ENCODE peak calls at places on chromosomes 11 and 22, in nine cellular contexts. U is substantia nigra, P is RWPE1, B is epithelial cell of esophagus, C is NCI-H1694 treated with DMSO at 0.1 percent for 48 hours, X is colonic mucosa, O is AG09319, S is right cardiac atrium, Q is SK-N-DZ. Y is an unnamed sample.

GRCh38 chr11:77171885-77172665 is 44.0 kb downstream of the MYO7A start:
- DNase-seq in X (no peak), C (no peak), U (no peak), P (no peak), S (peak), O (no peak), B (no peak), Q (no peak), Y (peak)

GRCh38 chr22:47049078-47049609 is 286.7 kb downstream of the TBC1D22A start:
- DNase-seq in U (no peak), X (no peak), O (no peak), S (peak), P (peak), C (no peak), Q (no peak), B (no peak), Y (no peak)

GRCh38 chr11:3947084-3947483 is 91.6 kb downstream of the STIM1 start:
- DNase-seq in C (no peak), U (no peak), S (no peak), B (no peak), Q (no peak), X (peak), O (no peak), P (no peak), Y (no peak)

GRCh38 chr22:50445071-50445879 is 29.6 kb downstream of the SBF1 start:
- DNase-seq in O (no peak), C (no peak), Q (no peak), P (no peak), B (no peak), S (peak), U (no peak), X (no peak), Y (no peak)

GRCh38 chr22:18988958-18989357 is 52.9 kb upstream of the PRODH start:
- DNase-seq in S (no peak), P (no peak), Q (no peak), C (no peak), X (no peak), U (no peak), B (no peak), O (no peak), Y (no peak)

GRCh38 chr11:91946397-91947090 is 278.1 kb upstream of the FAT3 start:
- DNase-seq in S (no peak), B (no peak), C (peak), P (no peak), X (no peak), O (no peak), Q (peak), U (no peak), Y (no peak)

GRCh38 chr11:116871248-116871647 is 33.8 kb upstream of the APOA1 start:
- DNase-seq in Q (no peak), X (no peak), P (peak), B (peak), O (no peak), C (no peak), U (no peak), S (no peak), Y (no peak)

GRCh38 chr22:20583471-20583922 is 76.1 kb downstream of the MED15 start:
- DNase-seq in B (no peak), O (no peak), P (no peak), U (no peak), C (no peak), S (peak), Q (no peak), X (no peak), Y (no peak)

GRCh38 chr11:59755701-59756495 is 722 bp downstream of the STX3 start:
- DNase-seq in Q (peak), B (peak), U (peak), X (peak), O (peak), C (no peak), S (peak), P (peak), Y (peak)

GRCh38 chr11:66479741-66480115 is 506 bp upstream of the DPP3 start:
- DNase-seq in Q (no peak), S (no peak), U (no peak), B (peak), O (no peak), C (no peak), X (peak), P (peak), Y (no peak)

GRCh38 chr22:17981497-17981896 is 42.9 kb downstream of the MICAL3 start:
- DNase-seq in U (no peak), C (no peak), S (no peak), O (no peak), B (no peak), Q (no peak), P (no peak), X (no peak), Y (no peak)

GRCh38 chr11:80595011-80595410 is 1154.2 kb upstream of the TENM4 start:
- DNase-seq in C (no peak), X (no peak), O (no peak), S (no peak), U (no peak), Q (no peak), B (peak), P (peak), Y (peak)

GRCh38 chr11:2235588-2236326 is 34.6 kb downstream of the ASCL2 start:
- DNase-seq in U (no peak), C (no peak), O (no peak), P (no peak), S (no peak), B (no peak), Q (no peak), X (no peak), Y (no peak)

GRCh38 chr11:122140535-122140934 is 24.5 kb upstream of the BLID start:
- DNase-seq in C (no peak), U (no peak), P (peak), X (no peak), O (no peak), Q (no peak), B (peak), S (no peak), Y (peak)

GRCh38 chr11:62540804-62541671 is 5.6 kb downstream of the AHNAK start:
- DNase-seq in C (no peak), O (no peak), P (no peak), S (peak), U (no peak), B (no peak), Q (no peak), X (peak), Y (no peak)

GRCh38 chr22:45544588-45545170 is 42.0 kb downstream of the FBLN1 start:
- DNase-seq in O (no peak), B (no peak), C (no peak), U (no peak), X (no peak), Q (no peak), P (no peak), S (peak), Y (no peak)

GRCh38 chr11:74443071-74443864 is 24.1 kb downstream of the KCNE3 start:
- DNase-seq in O (no peak), U (no peak), C (peak), B (peak), X (peak), S (no peak), Q (peak), P (peak), Y (no peak)

GRCh38 chr11:126925321-126926093 is 75.1 kb downstream of the KIRREL3 start:
- DNase-seq in O (no peak), S (no peak), B (peak), Q (no peak), C (peak), P (no peak), U (no peak), X (no peak), Y (no peak)

GRCh38 chr11:61682093-61682732 is 2.0 kb downstream of the DAGLA start:
- DNase-seq in Q (peak), C (no peak), P (no peak), U (no peak), B (no peak), S (peak), X (peak), O (no peak), Y (no peak)

GRCh38 chr11:93820085-93820710 is 30.2 kb downstream of the VSTM5 start:
- DNase-seq in B (no peak), P (no peak), S (no peak), C (peak), U (no peak), O (no peak), Q (no peak), X (no peak), Y (no peak)

GRCh38 chr11:112795896-112796686 is 165.1 kb upstream of the NCAM1 start:
- DNase-seq in C (no peak), O (no peak), S (peak), Q (no peak), U (no peak), B (no peak), P (no peak), X (no peak), Y (no peak)

GRCh38 chr11:102253018-102253775 is 64.1 kb upstream of the BIRC3 start:
- DNase-seq in S (no peak), O (no peak), B (peak), U (no peak), Q (no peak), P (no peak), C (no peak), X (peak), Y (no peak)

GRCh38 chr11:65215441-65216076 is 33.8 kb downstream of the CAPN1 start:
- DNase-seq in O (no peak), X (no peak), Q (no peak), C (no peak), U (no peak), S (no peak), P (no peak), B (peak), Y (no peak)

GRCh38 chr11:101453682-101454081 is 130.1 kb downstream of the TRPC6 start:
- DNase-seq in B (peak), Q (no peak), U (no peak), X (no peak), S (no peak), C (no peak), O (no peak), P (no peak), Y (no peak)

GRCh38 chr11:71247551-71248250 is 4.7 kb downstream of the SHANK2 start:
- DNase-seq in C (peak), B (no peak), P (no peak), Q (no peak), X (no peak), S (peak), O (no peak), U (no peak), Y (no peak)

GRCh38 chr11:69563946-69564780 is 76.8 kb upstream of the CCND1 start:
- DNase-seq in U (no peak), S (no peak), C (no peak), Q (no peak), O (no peak), X (no peak), P (no peak), B (no peak), Y (no peak)

GRCh38 chr11:70399681-70400112 is 1.4 kb downstream of the CTTN start:
- DNase-seq in S (peak), X (peak), P (peak), U (no peak), C (no peak), Q (no peak), B (peak), O (peak), Y (peak)

GRCh38 chr11:19498986-19499669 is 213.5 kb upstream of the NAV2 start:
- DNase-seq in X (no peak), C (no peak), Q (no peak), U (no peak), S (no peak), P (peak), O (peak), B (peak), Y (peak)

GRCh38 chr11:74288161-74288560 is 23.3 kb downstream of the P4HA3 start:
- DNase-seq in C (no peak), X (no peak), O (peak), U (no peak), S (no peak), P (peak), Q (no peak), B (peak), Y (peak)

GRCh38 chr11:118633979-118634378 is 26.6 kb downstream of the PHLDB1 start:
- DNase-seq in O (no peak), S (peak), B (no peak), C (no peak), P (no peak), X (no peak), Q (no peak), U (no peak), Y (no peak)

GRCh38 chr11:122523841-122524531 is 131.5 kb upstream of the UBASH3B start:
- DNase-seq in C (no peak), O (peak), B (peak), S (peak), P (no peak), U (no peak), X (no peak), Q (peak), Y (no peak)

GRCh38 chr11:35558468-35558867 is 33.1 kb upstream of the PAMR1 start:
- DNase-seq in B (peak), X (no peak), Q (no peak), P (no peak), O (no peak), C (no peak), U (no peak), S (no peak), Y (no peak)

GRCh38 chr11:94133752-94134151 is 5.1 kb downstream of the PANX1 start:
- DNase-seq in C (no peak), U (no peak), P (no peak), S (no peak), B (no peak), X (no peak), O (no peak), Q (no peak), Y (no peak)

GRCh38 chr11:120061761-120062560 is 76.0 kb downstream of the TRIM29 start:
- DNase-seq in C (no peak), P (no peak), B (peak), S (no peak), X (no peak), Q (peak), U (no peak), O (no peak), Y (peak)

GRCh38 chr11:108857382-108857781 is 192.5 kb downstream of the DDX10 start:
- DNase-seq in O (no peak), U (no peak), B (no peak), Q (no peak), P (no peak), C (no peak), X (no peak), S (peak), Y (no peak)

GRCh38 chr11:35491231-35491871 is 34.1 kb downstream of the PAMR1 start:
- DNase-seq in S (no peak), P (no peak), Q (no peak), B (no peak), U (no peak), C (no peak), X (no peak), O (peak), Y (peak)

Y was measured in retinal pigment epithelial cell.